ENCODE peak calls at places on chromosomes 2 and 18, in ten cellular contexts. G, U, B, K, O, V, Y, Z, E and X are unnamed samples.

GRCh38 chr2:100895934-100896685 is 76.2 kb downstream of the NPAS2 start:
- DNase-seq in G (no peak), U (no peak), B (no peak), K (no peak), O (no peak), V (no peak), Y (no peak), Z (no peak), E (no peak), X (no peak)

GRCh38 chr2:60641866-60642788 is 88.7 kb upstream of the BCL11A start:
- DNase-seq in G (peak), U (peak), B (no peak), K (no peak), O (peak), V (peak), Y (peak), Z (no peak), E (peak), X (no peak)

GRCh38 chr2:118657451-118657850 is 190.0 kb downstream of the EN1 start:
- DNase-seq in G (no peak), U (no peak), B (no peak), K (no peak), O (no peak), V (no peak), Y (no peak), Z (no peak), E (no peak), X (no peak)

GRCh38 chr2:67834482-67834881 is 228.3 kb downstream of the C1D start:
- DNase-seq in G (no peak), U (no peak), B (no peak), K (no peak), O (no peak), V (no peak), Y (no peak), Z (no peak), E (no peak), X (no peak)

GRCh38 chr2:108200569-108200968 is 39.2 kb upstream of the SULT1C3 start:
- DNase-seq in G (no peak), U (no peak), B (no peak), K (no peak), O (no peak), V (no peak), Y (no peak), Z (no peak), E (no peak), X (no peak)

GRCh38 chr18:6836331-6836730 is 106.8 kb downstream of the ARHGAP28 start:
- DNase-seq in G (no peak), U (no peak), B (no peak), K (no peak), O (no peak), V (no peak), Y (peak), Z (no peak), E (no peak), X (no peak)

GRCh38 chr2:3185910-3186309 is 191.7 kb downstream of the EIPR1 start:
- DNase-seq in G (no peak), U (no peak), B (no peak), K (no peak), O (no peak), V (no peak), Y (no peak), Z (peak), E (no peak), X (no peak)

GRCh38 chr2:136247204-136247990 is 129.4 kb upstream of the CXCR4 start:
- DNase-seq in G (peak), U (no peak), B (no peak), K (no peak), O (no peak), V (no peak), Y (no peak), Z (no peak), E (peak), X (no peak)

GRCh38 chr18:75070625-75071483 is 138.1 kb downstream of the PTGR3 start:
- DNase-seq in G (peak), U (no peak), B (no peak), K (peak), O (peak), V (peak), Y (peak), Z (peak), E (no peak), X (no peak)

GRCh38 chr2:133146893-133147292 is 421.4 kb downstream of the NCKAP5 start:
- DNase-seq in G (no peak), U (no peak), B (no peak), K (no peak), O (peak), V (no peak), Y (peak), Z (no peak), E (no peak), X (no peak)

GRCh38 chr2:231235217-231235616 is 36.8 kb downstream of the ARMC9 start:
- DNase-seq in G (no peak), U (no peak), B (no peak), K (no peak), O (no peak), V (no peak), Y (no peak), Z (no peak), E (no peak), X (no peak)
- TF ChIP-seq POLR2A in G (no peak), U (no peak), B (no peak), K (no peak), O (no peak), V (no peak), Y (no peak), Z (no peak), E (no peak), X (no peak)

GRCh38 chr2:241148239-241148638 is 1.0 kb downstream of the PASK start:
- DNase-seq in G (peak), U (no peak), B (no peak), K (no peak), O (no peak), V (no peak), Y (no peak), Z (no peak), E (no peak), X (no peak)
- H3K4me3 ChIP-seq in G (peak), U (no peak), B (no peak), K (no peak), O (peak), V (peak), Y (no peak), Z (no peak), E (no peak), X (peak)

GRCh38 chr2:74863802-74864248 is 29.9 kb downstream of the HK2 start:
- DNase-seq in G (no peak), U (no peak), B (no peak), K (peak), O (no peak), V (no peak), Y (no peak), Z (no peak), E (no peak), X (no peak)

GRCh38 chr2:74864728-74865722 is 31.1 kb downstream of the HK2 start:
- DNase-seq in G (peak), U (no peak), B (no peak), K (no peak), O (no peak), V (no peak), Y (peak), Z (no peak), E (no peak), X (no peak)

GRCh38 chr2:74860079-74860478 is 26.2 kb downstream of the HK2 start:
- DNase-seq in G (no peak), U (no peak), B (no peak), K (no peak), O (no peak), V (no peak), Y (no peak), Z (no peak), E (no peak), X (no peak)

GRCh38 chr2:74860521-74860920 is 26.6 kb downstream of the HK2 start:
- DNase-seq in G (no peak), U (no peak), B (no peak), K (no peak), O (no peak), V (no peak), Y (peak), Z (no peak), E (no peak), X (no peak)

DNA sequence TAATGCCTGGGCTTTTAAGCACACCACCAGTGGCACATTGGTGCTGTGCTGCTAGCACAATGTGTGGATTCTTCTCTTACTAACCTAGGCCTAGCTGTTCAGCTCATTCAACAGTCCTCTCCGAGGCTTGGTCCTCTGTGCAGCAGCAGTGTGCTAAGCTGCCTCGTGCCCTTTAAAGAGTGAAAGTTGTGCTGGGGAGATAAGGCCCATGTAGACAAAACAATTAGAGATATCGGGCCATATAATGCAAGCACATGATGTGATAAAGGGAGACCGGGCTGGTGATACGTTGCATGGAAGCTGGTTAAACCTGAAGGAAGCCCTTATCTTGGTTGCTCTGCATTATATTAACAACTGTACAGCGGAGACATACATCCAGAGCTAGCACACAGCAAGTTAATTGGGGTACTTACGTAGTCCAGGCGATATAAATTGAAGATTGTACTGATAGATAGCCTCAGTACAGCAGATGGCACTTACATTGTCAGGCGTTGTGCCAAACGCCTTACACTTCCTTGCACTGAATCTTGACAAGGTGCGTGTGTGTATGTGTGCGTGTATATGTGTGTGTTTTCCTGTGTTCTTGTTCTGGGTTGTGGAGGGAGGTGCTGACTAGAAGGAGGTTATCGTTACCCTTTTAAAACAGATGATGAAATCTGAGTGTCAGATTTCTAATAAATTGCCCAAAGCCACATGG is 28.5 kb downstream of the HK2 start:
- DNase-seq in G (no peak), U (no peak), B (no peak), K (peak), O (no peak), V (no peak), Y (no peak), Z (peak), E (no peak), X (no peak)
- TF ChIP-seq POLR2A in G (no peak), U (no peak), B (no peak), K (peak), O (no peak), V (no peak), Y (no peak), Z (no peak), E (no peak), X (no peak)

DNA sequence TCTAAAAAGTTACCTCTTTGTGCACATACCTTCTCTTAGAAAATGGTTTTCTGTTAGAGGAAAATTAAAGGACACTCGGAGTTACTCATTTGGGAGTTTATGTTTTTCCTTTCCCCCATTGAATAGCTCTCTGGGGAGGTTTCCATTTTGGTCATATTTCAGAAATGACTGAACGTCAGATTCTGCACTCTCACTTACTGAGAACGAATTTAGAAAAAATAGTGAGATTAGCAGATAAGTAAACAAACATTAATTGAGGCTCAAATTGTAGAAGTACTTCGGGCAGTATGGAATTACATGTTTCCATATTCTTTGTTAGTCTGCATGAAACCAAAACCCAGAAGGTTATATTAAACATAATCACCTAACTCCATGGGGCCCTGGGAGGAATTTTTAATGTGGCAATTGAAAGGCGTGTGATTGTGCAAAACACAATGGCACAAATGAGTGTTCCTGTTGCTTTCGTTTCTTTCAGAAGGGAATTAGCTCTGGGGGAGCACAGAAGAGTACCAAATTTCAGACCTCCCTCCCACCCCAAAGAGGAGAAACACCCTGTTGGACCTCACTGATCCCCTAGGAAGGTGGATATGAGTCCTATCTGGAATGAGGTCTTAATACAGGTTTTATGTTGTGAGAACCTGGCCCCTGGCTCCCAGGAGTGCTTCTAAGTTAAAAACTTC is 212.3 kb downstream of the BCL2 start:
- DNase-seq in G (no peak), U (no peak), B (no peak), K (no peak), O (no peak), V (no peak), Y (no peak), Z (no peak), E (no peak), X (no peak)
- H3K4me3 ChIP-seq in G (no peak), U (no peak), B (no peak), K (peak), O (no peak), V (no peak), Y (no peak), Z (no peak), E (no peak), X (no peak)

GRCh38 chr2:127844973-127845372 is 13.0 kb downstream of the POLR2D start:
- DNase-seq in G (no peak), U (no peak), B (no peak), K (no peak), O (no peak), V (no peak), Y (no peak), Z (no peak), E (no peak), X (no peak)
- TF ChIP-seq POLR2A in G (no peak), U (no peak), B (no peak), K (no peak), O (no peak), V (no peak), Y (no peak), Z (no peak), E (no peak), X (no peak)

GRCh38 chr2:230496891-230497290 is 80.9 kb downstream of the SP100 start:
- DNase-seq in G (no peak), U (no peak), B (no peak), K (no peak), O (no peak), V (no peak), Y (no peak), Z (no peak), E (no peak), X (no peak)
- H3K4me3 ChIP-seq in G (no peak), U (no peak), B (no peak), K (no peak), O (no peak), V (no peak), Y (no peak), Z (no peak), E (no peak), X (no peak)

DNA sequence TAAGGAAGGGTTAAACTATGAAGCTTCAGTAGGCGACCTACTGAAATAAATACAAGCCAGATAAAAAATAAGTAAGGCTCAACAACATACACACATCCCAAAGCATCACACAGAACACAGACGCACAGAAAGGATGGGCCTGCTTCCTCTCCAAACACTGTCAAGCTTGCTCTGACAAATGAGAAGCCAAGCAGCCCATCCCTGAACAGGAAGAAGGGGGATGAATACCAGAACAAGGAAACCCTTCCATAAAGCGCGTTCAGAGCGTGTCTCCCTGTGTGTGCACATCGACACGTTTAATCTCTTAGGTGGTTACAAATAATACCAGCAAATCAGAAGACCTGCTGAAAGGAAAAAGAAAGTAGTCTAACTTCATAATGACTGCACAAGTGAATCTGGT is 27.1 kb downstream of the MBOAT2 start:
- DNase-seq in G (no peak), U (no peak), B (no peak), K (no peak), O (no peak), V (no peak), Y (no peak), Z (no peak), E (no peak), X (no peak)
- TF ChIP-seq POLR2A in G (no peak), U (no peak), B (no peak), K (no peak), O (no peak), V (no peak), Y (no peak), Z (no peak), E (no peak), X (no peak)

GRCh38 chr18:10264260-10264659 is 190.2 kb upstream of the APCDD1 start:
- DNase-seq in G (no peak), U (no peak), B (no peak), K (no peak), O (no peak), V (no peak), Y (no peak), Z (no peak), E (no peak), X (no peak)

GRCh38 chr18:10265560-10266235 is 188.7 kb upstream of the APCDD1 start:
- DNase-seq in G (peak), U (no peak), B (no peak), K (no peak), O (no peak), V (no peak), Y (no peak), Z (no peak), E (no peak), X (no peak)

GRCh38 chr18:10259075-10259474 is 195.4 kb upstream of the APCDD1 start:
- DNase-seq in G (no peak), U (no peak), B (no peak), K (no peak), O (no peak), V (no peak), Y (no peak), Z (no peak), E (no peak), X (no peak)

GRCh38 chr18:10261315-10262276 is 192.8 kb upstream of the APCDD1 start:
- DNase-seq in G (peak), U (no peak), B (no peak), K (no peak), O (no peak), V (no peak), Y (peak), Z (no peak), E (no peak), X (no peak)

GRCh38 chr18:10259934-10260333 is 194.5 kb upstream of the APCDD1 start:
- DNase-seq in G (no peak), U (no peak), B (no peak), K (no peak), O (no peak), V (no peak), Y (peak), Z (no peak), E (no peak), X (no peak)
- H3K4me3 ChIP-seq in G (no peak), U (no peak), B (no peak), K (no peak), O (no peak), V (no peak), Y (no peak), Z (no peak), E (no peak), X (no peak)